ENCODE peak calls at places on chromosome 15, in five cellular contexts. One of them, this sample, is unnamed.

GRCh38 chr15:81968691-81969090 is 77.1 kb downstream of the MEX3B start:
- DNase-seq in EL: no peak
- DNase-seq in left ventricle myocardium inferior: no peak
- DNase-seq in activated CD4-positive, alpha-beta T cell treated with anti-CD3 and anti-CD28 coated beads, Interleukin-2, amount 50 U/mL, for 1 hour: no peak
- DNase-seq in activated gamma-delta T cell treated with Interleukin-2 at 50 U/mL for 16 hours: no peak
- DNase-seq in this sample: no peak

GRCh38 chr15:69497076-69497475 is 44.5 kb downstream of the RPLP1 start:
- DNase-seq in EL: no peak
- DNase-seq in left ventricle myocardium inferior: no peak
- DNase-seq in activated CD4-positive, alpha-beta T cell treated with anti-CD3 and anti-CD28 coated beads, Interleukin-2, amount 50 U/mL, for 1 hour: no peak
- DNase-seq in activated gamma-delta T cell treated with Interleukin-2 at 50 U/mL for 16 hours: no peak
- DNase-seq in this sample: no peak

GRCh38 chr15:95609096-95609495 is 721.4 kb upstream of the NR2F2 start:
- DNase-seq in EL: peak; percentile 18
- DNase-seq in left ventricle myocardium inferior: no peak
- DNase-seq in activated CD4-positive, alpha-beta T cell treated with anti-CD3 and anti-CD28 coated beads, Interleukin-2, amount 50 U/mL, for 1 hour: no peak
- DNase-seq in activated gamma-delta T cell treated with Interleukin-2 at 50 U/mL for 16 hours: no peak
- DNase-seq in this sample: no peak

GRCh38 chr15:79403501-79403900 is 28.6 kb upstream of the MINAR1 start:
- DNase-seq in EL: peak; percentile 41
- DNase-seq in left ventricle myocardium inferior: no peak
- DNase-seq in activated CD4-positive, alpha-beta T cell treated with anti-CD3 and anti-CD28 coated beads, Interleukin-2, amount 50 U/mL, for 1 hour: no peak
- DNase-seq in activated gamma-delta T cell treated with Interleukin-2 at 50 U/mL for 16 hours: no peak
- DNase-seq in this sample: no peak

GRCh38 chr15:69403611-69404010 is 10.5 kb upstream of the KIF23 start:
- DNase-seq in EL: peak; percentile 92
- DNase-seq in left ventricle myocardium inferior: no peak
- DNase-seq in activated CD4-positive, alpha-beta T cell treated with anti-CD3 and anti-CD28 coated beads, Interleukin-2, amount 50 U/mL, for 1 hour: no peak
- DNase-seq in activated gamma-delta T cell treated with Interleukin-2 at 50 U/mL for 16 hours: no peak
- DNase-seq in this sample: no peak

GRCh38 chr15:98715890-98716443 is 67.6 kb downstream of the IGF1R start:
- DNase-seq in EL: no peak
- DNase-seq in left ventricle myocardium inferior: no peak
- DNase-seq in activated CD4-positive, alpha-beta T cell treated with anti-CD3 and anti-CD28 coated beads, Interleukin-2, amount 50 U/mL, for 1 hour: no peak
- DNase-seq in activated gamma-delta T cell treated with Interleukin-2 at 50 U/mL for 16 hours: no peak
- DNase-seq in this sample: no peak

GRCh38 chr15:49235446-49236207 is 65.6 kb downstream of the GALK2 start:
- DNase-seq in EL: peak; percentile 81
- DNase-seq in left ventricle myocardium inferior: peak; percentile 19
- DNase-seq in activated CD4-positive, alpha-beta T cell treated with anti-CD3 and anti-CD28 coated beads, Interleukin-2, amount 50 U/mL, for 1 hour: peak; percentile 37
- DNase-seq in activated gamma-delta T cell treated with Interleukin-2 at 50 U/mL for 16 hours: peak; percentile 52
- DNase-seq in this sample: peak; percentile 90

GRCh38 chr15:65033659-65034269 is 4.3 kb upstream of the MTFMT start:
- DNase-seq in EL: peak; percentile 49
- DNase-seq in left ventricle myocardium inferior: no peak
- DNase-seq in activated CD4-positive, alpha-beta T cell treated with anti-CD3 and anti-CD28 coated beads, Interleukin-2, amount 50 U/mL, for 1 hour: no peak
- DNase-seq in activated gamma-delta T cell treated with Interleukin-2 at 50 U/mL for 16 hours: no peak
- DNase-seq in this sample: peak; percentile 57

GRCh38 chr15:100879461-100880138 is at the start of gene ALDH1A3:
- DNase-seq in EL: peak; percentile 72
- DNase-seq in left ventricle myocardium inferior: peak; percentile 33
- DNase-seq in activated CD4-positive, alpha-beta T cell treated with anti-CD3 and anti-CD28 coated beads, Interleukin-2, amount 50 U/mL, for 1 hour: no peak
- DNase-seq in activated gamma-delta T cell treated with Interleukin-2 at 50 U/mL for 16 hours: no peak
- DNase-seq in this sample: peak; percentile 51

GRCh38 chr15:48897144-48897814 is 19.3 kb downstream of the EID1 start:
- DNase-seq in EL: peak; percentile 66
- DNase-seq in left ventricle myocardium inferior: no peak
- DNase-seq in activated CD4-positive, alpha-beta T cell treated with anti-CD3 and anti-CD28 coated beads, Interleukin-2, amount 50 U/mL, for 1 hour: no peak
- DNase-seq in activated gamma-delta T cell treated with Interleukin-2 at 50 U/mL for 16 hours: no peak
- DNase-seq in this sample: peak; percentile 96

GRCh38 chr15:99359760-99360159 is 108.5 kb downstream of the LRRC28 start:
- DNase-seq in EL: no peak
- DNase-seq in left ventricle myocardium inferior: no peak
- DNase-seq in activated CD4-positive, alpha-beta T cell treated with anti-CD3 and anti-CD28 coated beads, Interleukin-2, amount 50 U/mL, for 1 hour: no peak
- DNase-seq in activated gamma-delta T cell treated with Interleukin-2 at 50 U/mL for 16 hours: no peak
- DNase-seq in this sample: no peak

GRCh38 chr15:34119291-34119690 is 17.4 kb downstream of the PGBD4 start:
- DNase-seq in EL: peak; percentile 41
- DNase-seq in left ventricle myocardium inferior: no peak
- DNase-seq in activated CD4-positive, alpha-beta T cell treated with anti-CD3 and anti-CD28 coated beads, Interleukin-2, amount 50 U/mL, for 1 hour: no peak
- DNase-seq in activated gamma-delta T cell treated with Interleukin-2 at 50 U/mL for 16 hours: no peak
- DNase-seq in this sample: no peak

GRCh38 chr15:60620707-60621106 is 141.8 kb upstream of the ICE2 start:
- DNase-seq in EL: no peak
- DNase-seq in left ventricle myocardium inferior: no peak
- DNase-seq in activated CD4-positive, alpha-beta T cell treated with anti-CD3 and anti-CD28 coated beads, Interleukin-2, amount 50 U/mL, for 1 hour: no peak
- DNase-seq in activated gamma-delta T cell treated with Interleukin-2 at 50 U/mL for 16 hours: no peak
- DNase-seq in this sample: peak; percentile 37

GRCh38 chr15:31461911-31462480 is 135.4 kb downstream of the KLF13 start:
- DNase-seq in EL: no peak
- DNase-seq in left ventricle myocardium inferior: no peak
- DNase-seq in activated CD4-positive, alpha-beta T cell treated with anti-CD3 and anti-CD28 coated beads, Interleukin-2, amount 50 U/mL, for 1 hour: no peak
- DNase-seq in activated gamma-delta T cell treated with Interleukin-2 at 50 U/mL for 16 hours: no peak
- DNase-seq in this sample: no peak

GRCh38 chr15:90412356-90413194 is 24.5 kb downstream of the IQGAP1 start:
- DNase-seq in EL: peak; percentile 81
- DNase-seq in left ventricle myocardium inferior: no peak
- DNase-seq in activated CD4-positive, alpha-beta T cell treated with anti-CD3 and anti-CD28 coated beads, Interleukin-2, amount 50 U/mL, for 1 hour: no peak
- DNase-seq in activated gamma-delta T cell treated with Interleukin-2 at 50 U/mL for 16 hours: no peak
- DNase-seq in this sample: peak; percentile 80

GRCh38 chr15:35067501-35068347 is 17.4 kb downstream of the NANOGP8 start:
- DNase-seq in EL: peak; percentile 8
- DNase-seq in left ventricle myocardium inferior: no peak
- DNase-seq in activated CD4-positive, alpha-beta T cell treated with anti-CD3 and anti-CD28 coated beads, Interleukin-2, amount 50 U/mL, for 1 hour: no peak
- DNase-seq in activated gamma-delta T cell treated with Interleukin-2 at 50 U/mL for 16 hours: no peak
- DNase-seq in this sample: peak; percentile 54

GRCh38 chr15:79495716-79496115 is 63.6 kb downstream of the MINAR1 start:
- DNase-seq in EL: no peak
- DNase-seq in left ventricle myocardium inferior: no peak
- DNase-seq in activated CD4-positive, alpha-beta T cell treated with anti-CD3 and anti-CD28 coated beads, Interleukin-2, amount 50 U/mL, for 1 hour: no peak
- DNase-seq in activated gamma-delta T cell treated with Interleukin-2 at 50 U/mL for 16 hours: no peak
- DNase-seq in this sample: no peak

GRCh38 chr15:70533931-70534742 is 229.2 kb downstream of the UACA start:
- DNase-seq in EL: peak; percentile 38
- DNase-seq in left ventricle myocardium inferior: no peak
- DNase-seq in activated CD4-positive, alpha-beta T cell treated with anti-CD3 and anti-CD28 coated beads, Interleukin-2, amount 50 U/mL, for 1 hour: no peak
- DNase-seq in activated gamma-delta T cell treated with Interleukin-2 at 50 U/mL for 16 hours: no peak
- DNase-seq in this sample: no peak

GRCh38 chr15:101126618-101127502 is 125.0 kb downstream of the CHSY1 start:
- DNase-seq in EL: peak; percentile 55
- DNase-seq in left ventricle myocardium inferior: no peak
- DNase-seq in activated CD4-positive, alpha-beta T cell treated with anti-CD3 and anti-CD28 coated beads, Interleukin-2, amount 50 U/mL, for 1 hour: no peak
- DNase-seq in activated gamma-delta T cell treated with Interleukin-2 at 50 U/mL for 16 hours: no peak
- DNase-seq in this sample: peak; percentile 35

GRCh38 chr15:65993226-65993625 is 123.9 kb downstream of the RAB11A start:
- DNase-seq in EL: no peak
- DNase-seq in left ventricle myocardium inferior: no peak
- DNase-seq in activated CD4-positive, alpha-beta T cell treated with anti-CD3 and anti-CD28 coated beads, Interleukin-2, amount 50 U/mL, for 1 hour: no peak
- DNase-seq in activated gamma-delta T cell treated with Interleukin-2 at 50 U/mL for 16 hours: no peak
- DNase-seq in this sample: peak; percentile 88

GRCh38 chr15:28915041-28915810 is 29.5 kb downstream of the APBA2 start:
- DNase-seq in EL: no peak
- DNase-seq in left ventricle myocardium inferior: no peak
- DNase-seq in activated CD4-positive, alpha-beta T cell treated with anti-CD3 and anti-CD28 coated beads, Interleukin-2, amount 50 U/mL, for 1 hour: no peak
- DNase-seq in activated gamma-delta T cell treated with Interleukin-2 at 50 U/mL for 16 hours: no peak
- DNase-seq in this sample: no peak

GRCh38 chr15:36803773-36804172 is 224.3 kb downstream of the CDIN1 start:
- DNase-seq in EL: no peak
- DNase-seq in left ventricle myocardium inferior: no peak
- DNase-seq in activated CD4-positive, alpha-beta T cell treated with anti-CD3 and anti-CD28 coated beads, Interleukin-2, amount 50 U/mL, for 1 hour: no peak
- DNase-seq in activated gamma-delta T cell treated with Interleukin-2 at 50 U/mL for 16 hours: no peak
- DNase-seq in this sample: peak; percentile 54

GRCh38 chr15:43225201-43225949 is 4.6 kb upstream of the EPB42 start:
- DNase-seq in EL: peak; percentile 72
- DNase-seq in left ventricle myocardium inferior: no peak
- DNase-seq in activated CD4-positive, alpha-beta T cell treated with anti-CD3 and anti-CD28 coated beads, Interleukin-2, amount 50 U/mL, for 1 hour: peak; percentile 10
- DNase-seq in activated gamma-delta T cell treated with Interleukin-2 at 50 U/mL for 16 hours: peak; percentile 33
- DNase-seq in this sample: peak; percentile 80

GRCh38 chr15:78194568-78194925 is 39.8 kb downstream of the ACSBG1 start:
- DNase-seq in EL: no peak
- DNase-seq in left ventricle myocardium inferior: no peak
- DNase-seq in activated CD4-positive, alpha-beta T cell treated with anti-CD3 and anti-CD28 coated beads, Interleukin-2, amount 50 U/mL, for 1 hour: no peak
- DNase-seq in activated gamma-delta T cell treated with Interleukin-2 at 50 U/mL for 16 hours: no peak
- DNase-seq in this sample: no peak

GRCh38 chr15:58934114-58934447 is 602 bp upstream of the SLTM start:
- DNase-seq in EL: no peak
- DNase-seq in left ventricle myocardium inferior: no peak
- DNase-seq in activated CD4-positive, alpha-beta T cell treated with anti-CD3 and anti-CD28 coated beads, Interleukin-2, amount 50 U/mL, for 1 hour: no peak
- DNase-seq in activated gamma-delta T cell treated with Interleukin-2 at 50 U/mL for 16 hours: no peak
- DNase-seq in this sample: no peak

GRCh38 chr15:63892794-63893441 is 59.2 kb upstream of the HERC1 start:
- DNase-seq in EL: no peak
- DNase-seq in left ventricle myocardium inferior: no peak
- DNase-seq in activated CD4-positive, alpha-beta T cell treated with anti-CD3 and anti-CD28 coated beads, Interleukin-2, amount 50 U/mL, for 1 hour: peak; percentile 64
- DNase-seq in activated gamma-delta T cell treated with Interleukin-2 at 50 U/mL for 16 hours: peak; percentile 78
- DNase-seq in this sample: no peak

GRCh38 chr15:60392601-60392985 is 5.2 kb downstream of the ANXA2 start:
- DNase-seq in EL: peak; percentile 80
- DNase-seq in left ventricle myocardium inferior: no peak
- DNase-seq in activated CD4-positive, alpha-beta T cell treated with anti-CD3 and anti-CD28 coated beads, Interleukin-2, amount 50 U/mL, for 1 hour: peak; percentile 14
- DNase-seq in activated gamma-delta T cell treated with Interleukin-2 at 50 U/mL for 16 hours: no peak
- DNase-seq in this sample: peak; percentile 81

GRCh38 chr15:93089855-93090305 is 869 bp upstream of the RGMA start:
- DNase-seq in EL: no peak
- DNase-seq in left ventricle myocardium inferior: peak; percentile 62
- DNase-seq in activated CD4-positive, alpha-beta T cell treated with anti-CD3 and anti-CD28 coated beads, Interleukin-2, amount 50 U/mL, for 1 hour: no peak
- DNase-seq in activated gamma-delta T cell treated with Interleukin-2 at 50 U/mL for 16 hours: no peak
- DNase-seq in this sample: peak; percentile 59

GRCh38 chr15:32843211-32843907 is 125.6 kb downstream of the GREM1 start:
- DNase-seq in EL: no peak
- DNase-seq in left ventricle myocardium inferior: no peak
- DNase-seq in activated CD4-positive, alpha-beta T cell treated with anti-CD3 and anti-CD28 coated beads, Interleukin-2, amount 50 U/mL, for 1 hour: no peak
- DNase-seq in activated gamma-delta T cell treated with Interleukin-2 at 50 U/mL for 16 hours: no peak
- DNase-seq in this sample: no peak

This sample was measured in left kidney.